ENCODE peak calls at places on chromosomes 12 and 14, in ten cellular contexts. F is HFF-Myc; O is tibial nerve; Y is CD8-positive, alpha-beta T cell; V is body of pancreas; M is brain microvascular endothelial cell; U is GM12864; H is fibroblast of lung; Z is kidney epithelial cell; C is cardiac muscle cell. L is an unnamed sample.

GRCh38 chr14:76955575-76956252 is 72.8 kb downstream of the IRF2BPL start:
- DNase-seq in O (no peak), U (no peak), M (peak), Z (no peak), V (peak), Y (peak), F (no peak), C (no peak), H (peak), L (no peak)

GRCh38 chr14:68848253-68848652 is 55.4 kb upstream of the ZFP36L1 start:
- DNase-seq in M (no peak), F (no peak), C (no peak), U (no peak), V (no peak), O (no peak), Y (no peak), H (no peak), Z (no peak), L (no peak)

GRCh38 chr12:32419520-32419960 is 20.2 kb downstream of the FGD4 start:
- DNase-seq in V (peak), Y (no peak), O (no peak), F (no peak), U (no peak), H (peak), M (peak), Z (no peak), C (peak), L (no peak)

GRCh38 chr14:69475194-69475818 is 9.2 kb upstream of the PLEKHD1 start:
- DNase-seq in Z (no peak), O (no peak), C (peak), M (no peak), U (no peak), F (no peak), H (peak), V (no peak), Y (no peak), L (peak)

GRCh38 chr12:120080043-120080400 is 36.5 kb downstream of the RAB35 start:
- DNase-seq in U (no peak), Y (no peak), C (no peak), V (no peak), F (no peak), M (no peak), O (no peak), Z (no peak), H (no peak), L (no peak)

GRCh38 chr12:53302903-53303302 is 3.4 kb downstream of the MYG1 start:
- DNase-seq in H (no peak), O (no peak), F (no peak), Z (no peak), Y (no peak), M (no peak), C (no peak), V (no peak), U (no peak), L (no peak)

GRCh38 chr14:78325911-78326310 is 155.7 kb downstream of the NRXN3 start:
- DNase-seq in O (no peak), Z (no peak), F (no peak), Y (no peak), U (no peak), C (no peak), V (no peak), H (no peak), M (no peak), L (no peak)

GRCh38 chr14:105116451-105117256 is 51.4 kb upstream of the GPR132 start:
- DNase-seq in U (no peak), C (no peak), F (no peak), V (no peak), O (no peak), H (no peak), M (no peak), Z (no peak), Y (no peak), L (no peak)

GRCh38 chr14:101579372-101580080 is 18.2 kb downstream of the DIO3 start:
- DNase-seq in C (no peak), U (no peak), Z (no peak), M (no peak), V (no peak), H (no peak), O (no peak), Y (no peak), F (no peak), L (no peak)

GRCh38 chr14:66624319-66624937 is 116.5 kb downstream of the GPHN start:
- DNase-seq in H (peak), V (peak), U (peak), O (no peak), Z (no peak), M (peak), C (peak), F (peak), Y (no peak), L (peak)

GRCh38 chr12:6927999-6928702 is 392 bp downstream of the ATN1 start:
- DNase-seq in V (no peak), F (no peak), O (no peak), C (peak), M (no peak), U (no peak), Y (no peak), H (no peak), Z (no peak), L (no peak)

GRCh38 chr12:109994262-109995175 is 1.6 kb downstream of the GIT2 start:
- DNase-seq in Z (no peak), H (no peak), V (no peak), C (no peak), F (no peak), U (no peak), O (no peak), M (no peak), Y (no peak), L (no peak)

GRCh38 chr12:109995366-109995702 is 834 bp downstream of the GIT2 start:
- DNase-seq in F (no peak), Z (no peak), U (no peak), V (peak), H (no peak), C (no peak), Y (no peak), M (no peak), O (no peak), L (no peak)

GRCh38 chr12:109995703-109996482 is at the start of gene GIT2:
- DNase-seq in F (peak), O (peak), U (peak), Y (peak), Z (peak), V (peak), H (peak), C (peak), M (peak), L (peak)

GRCh38 chr12:109991586-109991985 is 4.6 kb downstream of the GIT2 start:
- DNase-seq in O (no peak), H (no peak), V (no peak), Y (no peak), F (no peak), Z (no peak), C (no peak), M (no peak), U (no peak), L (no peak)

GRCh38 chr12:109993091-109993490 is 3.1 kb downstream of the GIT2 start:
- DNase-seq in U (no peak), V (no peak), H (no peak), M (no peak), Y (no peak), O (no peak), C (no peak), Z (no peak), F (no peak), L (no peak)
- H3K4me3 ChIP-seq in U (no peak), V (no peak), H (no peak), M (no peak), Y (no peak), O (no peak), C (no peak), Z (no peak), F (no peak), L (no peak)

GRCh38 chr14:80587096-80587724 is 354.3 kb downstream of the CEP128 start:
- DNase-seq in Z (no peak), H (peak), Y (no peak), F (peak), C (peak), O (no peak), M (peak), U (peak), V (peak), L (no peak)
- TF ChIP-seq CTCF in Z (peak), H (peak), Y (peak), F (peak), C (peak), O (peak), M (peak), U (peak), V (no peak), L (peak)

GRCh38 chr14:60647837-60648168 is 1.5 kb downstream of the SIX1 start:
- DNase-seq in F (no peak), V (no peak), C (no peak), M (no peak), Z (no peak), Y (no peak), H (no peak), O (no peak), U (no peak), L (no peak)

GRCh38 chr14:60649815-60650381 is 621 bp upstream of the SIX1 start:
- DNase-seq in F (no peak), Y (no peak), O (no peak), U (no peak), H (peak), V (no peak), Z (no peak), C (no peak), M (no peak), L (no peak)

GRCh38 chr14:60647081-60647836 is 2.0 kb downstream of the SIX1 start:
- DNase-seq in H (peak), V (no peak), Z (no peak), F (no peak), M (peak), O (no peak), U (no peak), Y (no peak), C (no peak), L (no peak)

GRCh38 chr14:60648934-60649814 is at the start of gene SIX1:
- DNase-seq in H (peak), F (no peak), Y (peak), M (peak), Z (peak), V (peak), U (no peak), O (peak), C (peak), L (peak)

GRCh38 chr14:60648169-60648933 is 926 bp downstream of the SIX1 start:
- DNase-seq in Z (no peak), V (no peak), Y (no peak), M (no peak), O (no peak), H (no peak), F (no peak), U (no peak), C (no peak), L (no peak)
- H3K4me3 ChIP-seq in Z (peak), V (no peak), Y (no peak), M (peak), O (peak), H (peak), F (peak), U (peak), C (peak), L (peak)

DNA sequence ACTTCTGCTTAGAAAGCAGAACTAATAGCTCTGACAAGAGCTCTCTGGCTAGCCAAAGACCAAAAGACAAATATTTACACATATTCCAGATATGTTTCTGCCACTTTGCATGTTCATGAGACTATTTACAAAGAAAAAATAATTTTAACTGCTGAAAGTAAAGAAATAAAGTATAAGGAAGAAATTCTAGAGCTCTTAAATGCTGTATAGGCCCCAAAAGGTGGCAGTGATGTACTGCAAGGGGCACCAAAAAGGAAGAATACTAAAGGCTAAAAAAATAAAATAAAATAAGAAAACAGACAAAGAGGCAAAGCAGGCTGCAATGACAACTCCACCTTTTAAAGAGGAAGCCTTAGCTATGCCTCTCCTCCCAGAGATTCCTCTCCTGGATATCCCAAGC is 23.0 kb downstream of the KLRK1 start:
- DNase-seq in U (no peak), M (no peak), V (no peak), C (no peak), H (peak), F (no peak), O (no peak), Z (no peak), Y (no peak), L (no peak)
- TF ChIP-seq CTCF in U (no peak), M (peak), V (no peak), C (peak), H (no peak), F (peak), O (no peak), Z (no peak), Y (peak), L (no peak)

L was measured in retinal pigment epithelial cell.